ENCODE peak calls at places on chromosome 10, in nine cellular contexts. S is A549, O is WTC11, D is HCT116, J is HepG2, R is H1, H is K562, E is endothelial cell of umbilical vein, P is SK-N-SH. X is an unnamed sample.
A peak's percentile ranks its signal among the peaks of the same experiment; 100 is the strongest.

GRCh38 chr10:28120043-28120749 is 121.3 kb upstream of the ODAD2 start:
- DNase-seq in S (no peak), O (no peak), D (peak; percentile 90), J (no peak), R (no peak), H (no peak), E (no peak), P (no peak), X (no peak)

GRCh38 chr10:13036841-13037240 is 35.3 kb upstream of the CCDC3 start:
- DNase-seq in S (no peak), O (no peak), D (no peak), J (no peak), R (no peak), H (no peak), E (no peak), P (no peak), X (no peak)

GRCh38 chr10:33897255-33897893 is 562.9 kb upstream of the NRP1 start:
- DNase-seq in S (no peak), O (no peak), D (no peak), J (no peak), R (no peak), H (no peak), E (no peak), P (no peak), X (no peak)

GRCh38 chr10:63917363-63917762 is 396.2 kb downstream of the REEP3 start:
- DNase-seq in S (no peak), O (no peak), D (no peak), J (no peak), R (no peak), H (no peak), E (no peak), P (no peak), X (no peak)

GRCh38 chr10:102712089-102712488 is 2.1 kb downstream of the ARL3 start:
- DNase-seq in S (no peak), O (no peak), D (no peak), J (no peak), R (no peak), H (no peak), E (no peak), P (no peak), X (no peak)

GRCh38 chr10:88157981-88158465 is 294.6 kb downstream of the PTEN start:
- DNase-seq in S (peak; percentile 35), O (no peak), D (no peak), J (no peak), R (no peak), H (no peak), E (peak; percentile 76), P (no peak), X (peak; percentile 54)

GRCh38 chr10:100969175-100970075 is at the start of gene SEMA4G:
- DNase-seq in S (peak; percentile 79), O (peak; percentile 76), D (peak; percentile 21), J (peak; percentile 80), R (peak; percentile 90), H (peak; percentile 66), E (peak; percentile 43), P (peak; percentile 97), X (peak; percentile 57)

GRCh38 chr10:119657725-119658124 is 6.5 kb downstream of the BAG3 start:
- DNase-seq in S (no peak), O (no peak), D (no peak), J (no peak), R (no peak), H (no peak), E (no peak), P (no peak), X (no peak)

GRCh38 chr10:132319853-132320669 is 11.9 kb upstream of the LRRC27 start:
- DNase-seq in S (peak; percentile 97), O (no peak), D (no peak), J (peak; percentile 71), R (no peak), H (peak; percentile 81), E (no peak), P (no peak), X (peak; percentile 95)

GRCh38 chr10:69965919-69966662 is 86.6 kb upstream of the MACROH2A2 start:
- DNase-seq in S (no peak), O (no peak), D (no peak), J (no peak), R (peak; percentile 38), H (no peak), E (no peak), P (no peak), X (no peak)

GRCh38 chr10:76149602-76150138 is 718.2 kb downstream of the LRMDA start:
- DNase-seq in S (no peak), O (no peak), D (no peak), J (no peak), R (peak; percentile 53), H (no peak), E (no peak), P (no peak), X (no peak)

GRCh38 chr10:91672021-91672608 is 39.2 kb upstream of the PPP1R3C start:
- DNase-seq in S (no peak), O (no peak), D (no peak), J (no peak), R (no peak), H (peak; percentile 58), E (peak; percentile 31), P (peak; percentile 53), X (peak; percentile 8)

GRCh38 chr10:83410570-83410969 is 728.7 kb upstream of the GHITM start:
- DNase-seq in S (no peak), O (no peak), D (no peak), J (no peak), R (no peak), H (no peak), E (no peak), P (no peak), X (no peak)

GRCh38 chr10:27153855-27154198 is 357 bp downstream of the YME1L1 start:
- DNase-seq in S (peak; percentile 28), O (no peak), D (no peak), J (peak; percentile 16), R (no peak), H (peak; percentile 49), E (no peak), P (peak; percentile 47), X (peak; percentile 16)

GRCh38 chr10:89275383-89275782 is 23.8 kb upstream of the LIPA start:
- DNase-seq in S (no peak), O (no peak), D (no peak), J (no peak), R (no peak), H (no peak), E (no peak), P (no peak), X (no peak)

GRCh38 chr10:133326745-133327650 is 9.7 kb downstream of the CALY start:
- DNase-seq in S (no peak), O (no peak), D (no peak), J (no peak), R (no peak), H (no peak), E (no peak), P (no peak), X (no peak)

GRCh38 chr10:50394832-50395231 is 143.5 kb upstream of the ASAH2 start:
- DNase-seq in S (no peak), O (no peak), D (no peak), J (no peak), R (no peak), H (no peak), E (peak; percentile 36), P (no peak), X (no peak)

GRCh38 chr10:50397312-50398140 is 146.2 kb upstream of the ASAH2 start:
- DNase-seq in S (no peak), O (no peak), D (no peak), J (peak; percentile 24), R (no peak), H (peak; percentile 65), E (no peak), P (no peak), X (no peak)

GRCh38 chr10:50398383-50398782 is 147.1 kb upstream of the ASAH2 start:
- DNase-seq in S (no peak), O (no peak), D (no peak), J (no peak), R (no peak), H (no peak), E (peak; percentile 44), P (no peak), X (no peak)

GRCh38 chr10:50395279-50395678 is 144.0 kb upstream of the ASAH2 start:
- DNase-seq in S (no peak), O (no peak), D (no peak), J (peak; percentile 85), R (no peak), H (no peak), E (no peak), P (no peak), X (peak; percentile 11)

DNA sequence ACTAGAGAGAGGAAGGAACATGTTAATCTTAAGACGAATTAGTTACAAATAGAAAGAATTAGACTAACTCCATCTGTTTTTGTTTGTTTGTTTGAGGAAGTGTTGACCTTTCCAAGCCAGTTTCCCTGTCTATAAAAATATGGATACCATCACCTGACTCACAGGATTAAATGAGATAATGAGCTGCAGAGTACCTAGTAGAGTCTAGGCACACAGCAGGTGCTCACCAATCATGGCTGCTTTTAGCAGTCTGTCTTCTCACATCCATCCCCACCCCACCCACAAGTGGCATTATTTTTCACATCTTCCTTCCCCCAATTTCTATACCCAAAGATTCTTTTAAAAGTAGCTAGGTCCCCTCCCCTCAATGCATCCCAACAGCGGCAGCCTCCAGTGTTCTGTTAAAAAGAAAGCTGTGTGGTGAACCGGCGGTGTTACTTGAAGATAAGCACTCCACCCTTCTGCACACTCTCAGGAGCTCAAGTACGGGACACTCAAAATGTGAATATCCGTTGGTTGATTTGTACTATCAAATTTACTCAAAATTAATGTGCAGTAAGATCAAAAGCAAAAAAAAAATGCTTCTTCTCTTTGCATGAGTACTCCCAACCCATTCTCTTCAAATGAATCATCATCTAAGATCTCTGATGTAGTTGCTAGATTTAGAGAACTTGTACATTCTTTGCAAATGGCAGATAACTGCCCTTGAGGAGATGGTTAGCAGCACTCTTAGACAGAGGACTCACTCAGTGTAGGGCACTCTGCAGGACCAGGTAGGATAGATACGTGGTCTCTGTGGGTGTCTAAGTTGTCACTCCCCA is 145.4 kb upstream of the ASAH2 start:
- DNase-seq in S (no peak), O (no peak), D (no peak), J (no peak), R (no peak), H (peak; percentile 75), E (no peak), P (no peak), X (no peak)
- TF ChIP-seq MAX in S (no peak), O (no peak), D (no peak), J (no peak), R (no peak), H (no peak), E (no peak), P (no peak), X (no peak)

GRCh38 chr10:124521429-124521871 is 59.8 kb downstream of the LHPP start:
- DNase-seq in S (no peak), O (no peak), D (no peak), J (no peak), R (no peak), H (no peak), E (no peak), P (no peak), X (no peak)
- TF ChIP-seq MAX in S (no peak), O (no peak), D (no peak), J (no peak), R (no peak), H (no peak), E (no peak), P (no peak), X (no peak)

GRCh38 chr10:10133271-10133670 is 884.4 kb upstream of the CELF2 start:
- DNase-seq in S (no peak), O (no peak), D (no peak), J (no peak), R (no peak), H (no peak), E (no peak), P (no peak), X (no peak)
- TF ChIP-seq MAX in S (no peak), O (no peak), D (no peak), J (no peak), R (no peak), H (no peak), E (no peak), P (no peak), X (no peak)

GRCh38 chr10:125028291-125028867 is 86.5 kb downstream of the ZRANB1 start:
- DNase-seq in S (no peak), O (no peak), D (no peak), J (no peak), R (no peak), H (no peak), E (no peak), P (peak; percentile 56), X (no peak)
- TF ChIP-seq MAX in S (no peak), O (no peak), D (no peak), J (no peak), R (no peak), H (no peak), E (no peak), P (no peak), X (no peak)